ENCODE peak calls at places on chromosome 1, in four cellular contexts. S is epithelial cell of prostate, P is caudate nucleus, A is body of pancreas. X is an unnamed sample.

GRCh38 chr1:229694053-229694693 is 68.1 kb downstream of the URB2 start:
- DNase-seq in S (no peak), A (peak; percentile 35), P (peak; percentile 14), X (no peak)

GRCh38 chr1:13950637-13951036 is 250.6 kb downstream of the PRDM2 start:
- DNase-seq in P (no peak), S (no peak), A (no peak), X (no peak)

GRCh38 chr1:80973101-80973500 is 827.6 kb upstream of the ADGRL2 start:
- DNase-seq in P (no peak), A (no peak), S (no peak), X (no peak)

GRCh38 chr1:226731257-226731893 is 7.7 kb downstream of the ITPKB start:
- DNase-seq in A (no peak), S (no peak), P (no peak), X (no peak)

GRCh38 chr1:91440845-91441244 is 36.2 kb upstream of the HFM1 start:
- DNase-seq in S (no peak), A (no peak), P (no peak), X (no peak)

GRCh38 chr1:214634267-214634666 is 31.3 kb downstream of the CENPF start:
- DNase-seq in P (no peak), S (no peak), A (no peak), X (no peak)

GRCh38 chr1:92623187-92623778 is 136.6 kb upstream of the GFI1 start:
- DNase-seq in S (no peak), P (no peak), A (no peak), X (no peak)

GRCh38 chr1:92736395-92736794 is 48.5 kb downstream of the EVI5 start:
- DNase-seq in P (no peak), A (no peak), S (no peak), X (no peak)

GRCh38 chr1:182383934-182384333 is 7.7 kb downstream of the GLUL start:
- DNase-seq in S (no peak), A (no peak), P (no peak), X (no peak)
- H3K27ac ChIP-seq in S (no peak overlapping the region), A (no peak overlapping the region), P (no peak overlapping the region), X (no peak overlapping the region)

GRCh38 chr1:157135646-157136045 is 2.5 kb downstream of the ETV3 start:
- DNase-seq in P (no peak), A (no peak), S (no peak), X (no peak)

GRCh38 chr1:157133431-157133830 is 4.8 kb downstream of the ETV3 start:
- DNase-seq in S (no peak), A (no peak), P (no peak), X (no peak)

GRCh38 chr1:157134442-157134841 is 3.8 kb downstream of the ETV3 start:
- DNase-seq in P (no peak), S (no peak), A (no peak), X (no peak)

GRCh38 chr1:157136133-157136532 is 2.1 kb downstream of the ETV3 start:
- DNase-seq in S (no peak), A (no peak), P (no peak), X (no peak)

GRCh38 chr1:157135070-157135469 is 3.1 kb downstream of the ETV3 start:
- DNase-seq in P (no peak), S (no peak), A (no peak), X (no peak)
- H3K27ac ChIP-seq in P (no peak overlapping the region), S (peak overlapping the region; percentile 88), A (no peak overlapping the region), X (no peak overlapping the region)

GRCh38 chr1:231386472-231386871 is 35.6 kb downstream of the EGLN1 start:
- DNase-seq in S (no peak), P (no peak), A (no peak), X (no peak)

GRCh38 chr1:231393668-231394067 is 28.4 kb downstream of the EGLN1 start:
- DNase-seq in P (no peak), S (no peak), A (no peak), X (no peak)

GRCh38 chr1:231392380-231393131 is 29.5 kb downstream of the EGLN1 start:
- DNase-seq in S (no peak), P (no peak), A (no peak), X (no peak)

GRCh38 chr1:231387770-231388669 is 34.1 kb downstream of the EGLN1 start:
- DNase-seq in A (no peak), P (no peak), S (no peak), X (no peak)

GRCh38 chr1:231390071-231390470 is 32.0 kb downstream of the EGLN1 start:
- DNase-seq in S (no peak), A (no peak), P (no peak), X (no peak)
- H3K27ac ChIP-seq in S (no peak overlapping the region), A (peak overlapping the region; percentile 63), P (no peak overlapping the region), X (no peak overlapping the region)

GRCh38 chr1:44678626-44679025 is 4.1 kb downstream of the ARMH1 start:
- DNase-seq in P (no peak), A (no peak), S (no peak), X (no peak)
- H3K27ac ChIP-seq in P (no peak overlapping the region), A (no peak overlapping the region), S (no peak overlapping the region), X (no peak overlapping the region)

GRCh38 chr1:201751872-201752271 is 77.1 kb upstream of the IPO9 start:
- DNase-seq in A (no peak), P (no peak), S (no peak), X (no peak)

GRCh38 chr1:201752333-201752732 is 76.6 kb upstream of the IPO9 start:
- DNase-seq in P (no peak), A (no peak), S (no peak), X (no peak)

GRCh38 chr1:201749059-201749458 is 79.9 kb upstream of the IPO9 start:
- DNase-seq in S (no peak), A (no peak), P (no peak), X (no peak)

GRCh38 chr1:201750120-201750519 is 78.8 kb upstream of the IPO9 start:
- DNase-seq in A (no peak), S (no peak), P (no peak), X (no peak)

DNA sequence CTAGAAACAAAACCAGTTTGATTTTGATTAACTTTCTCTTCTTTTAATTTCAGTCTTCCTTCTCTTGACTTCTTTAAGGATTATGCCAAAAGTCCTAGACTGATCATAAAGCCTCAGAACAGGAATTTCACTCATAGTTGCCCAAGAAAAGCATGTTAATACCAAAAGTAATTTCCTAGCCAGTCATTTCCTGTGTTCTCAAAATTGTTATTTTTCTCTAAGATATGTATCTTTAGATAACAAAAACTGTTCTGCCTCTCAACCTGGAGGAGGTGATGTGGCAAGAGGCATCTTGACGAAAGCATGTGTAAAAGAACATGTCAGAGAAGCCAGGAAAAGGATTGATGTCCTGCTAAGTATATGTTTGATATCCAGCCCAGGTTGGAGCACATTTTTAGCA is 78.0 kb upstream of the IPO9 start:
- DNase-seq in S (no peak), A (no peak), P (no peak), X (no peak)
- H3K27ac ChIP-seq in S (peak overlapping the region; percentile 75), A (no peak overlapping the region), P (no peak overlapping the region), X (no peak overlapping the region)

GRCh38 chr1:110879758-110880606 is 7.0 kb downstream of the CD53 start:
- DNase-seq in P (no peak), A (no peak), S (no peak), X (peak; percentile 57)
- H3K27ac ChIP-seq in P (no peak overlapping the region), A (peak overlapping the region; percentile 36), S (no peak overlapping the region), X (peak overlapping the region; percentile 59)

DNA sequence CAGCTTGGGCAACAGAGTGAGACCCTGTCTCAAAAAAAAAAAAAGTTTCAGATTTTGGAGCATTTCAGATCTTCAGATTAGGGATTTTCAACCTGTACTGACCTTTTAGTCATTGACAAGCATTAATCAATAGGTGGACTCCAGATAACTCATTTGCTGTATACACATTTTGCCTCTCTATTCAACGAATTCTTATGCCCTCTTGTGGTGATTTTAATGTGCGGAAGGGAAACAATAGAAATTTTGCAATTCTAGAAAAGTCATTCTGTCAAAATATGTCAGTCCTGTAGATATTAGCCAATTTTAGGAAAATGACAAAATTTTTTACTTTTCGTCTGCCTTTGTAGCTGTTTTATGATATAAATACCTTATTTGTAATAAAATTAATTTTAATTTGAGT is 11.6 kb upstream of the OR2G2 start:
- DNase-seq in S (no peak), A (no peak), P (no peak), X (no peak)
- H3K27ac ChIP-seq in S (no peak overlapping the region), A (no peak overlapping the region), P (no peak overlapping the region), X (no peak overlapping the region)

DNA sequence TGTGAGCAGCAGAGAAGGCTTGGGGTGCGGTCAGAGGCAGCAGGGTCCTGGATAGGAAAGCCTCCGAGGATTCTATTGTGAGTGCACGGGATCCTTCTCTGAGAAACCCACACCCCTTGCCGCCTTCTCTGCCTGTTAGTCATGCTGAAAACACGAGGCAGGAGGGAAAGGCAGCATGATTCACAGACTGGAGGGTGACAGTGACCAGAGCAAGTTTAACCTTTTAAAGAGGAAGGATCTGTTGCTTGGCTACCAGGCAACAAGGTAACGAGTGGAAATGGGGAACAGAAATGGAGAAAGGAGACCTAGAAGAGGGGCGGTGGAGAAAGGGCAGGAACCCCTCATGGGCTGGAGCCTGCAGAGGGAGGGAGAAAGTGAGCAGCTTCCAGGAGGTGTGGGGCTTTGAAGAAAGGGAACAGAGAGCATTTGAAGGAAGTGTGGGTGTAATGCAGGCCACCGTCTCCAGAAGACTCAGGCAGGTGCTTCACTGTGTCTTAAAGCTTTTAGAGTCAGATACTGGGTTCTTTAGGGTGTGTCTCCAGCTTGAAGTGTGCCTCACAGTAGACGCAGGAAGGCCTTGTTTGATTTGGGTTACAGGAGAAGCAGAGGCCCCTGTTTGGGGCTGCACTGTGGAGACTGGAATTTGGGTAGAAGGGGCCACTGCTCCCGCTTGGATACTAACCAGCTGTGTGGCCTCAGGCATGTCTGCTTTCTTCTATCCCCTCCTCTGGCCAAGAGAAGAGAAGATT is 19.1 kb downstream of the OPTC start:
- DNase-seq in P (peak; percentile 12), S (peak; percentile 65), A (no peak), X (peak; percentile 6)
- H3K27ac ChIP-seq in P (peak overlapping the region; percentile 80), S (peak overlapping the region; percentile 80), A (no peak overlapping the region), X (peak overlapping the region; percentile 67)

GRCh38 chr1:68328485-68328884 is 96.2 kb upstream of the WLS start:
- DNase-seq in A (no peak), P (no peak), S (no peak), X (no peak)

GRCh38 chr1:68330391-68330790 is 98.1 kb upstream of the WLS start:
- DNase-seq in S (no peak), A (no peak), P (no peak), X (no peak)

GRCh38 chr1:68331117-68331865 is 99.0 kb upstream of the WLS start:
- DNase-seq in S (peak; percentile 52), A (no peak), P (no peak), X (no peak)

GRCh38 chr1:68329096-68329835 is 96.9 kb upstream of the WLS start:
- DNase-seq in A (no peak), S (no peak), P (no peak), X (no peak)

DNA sequence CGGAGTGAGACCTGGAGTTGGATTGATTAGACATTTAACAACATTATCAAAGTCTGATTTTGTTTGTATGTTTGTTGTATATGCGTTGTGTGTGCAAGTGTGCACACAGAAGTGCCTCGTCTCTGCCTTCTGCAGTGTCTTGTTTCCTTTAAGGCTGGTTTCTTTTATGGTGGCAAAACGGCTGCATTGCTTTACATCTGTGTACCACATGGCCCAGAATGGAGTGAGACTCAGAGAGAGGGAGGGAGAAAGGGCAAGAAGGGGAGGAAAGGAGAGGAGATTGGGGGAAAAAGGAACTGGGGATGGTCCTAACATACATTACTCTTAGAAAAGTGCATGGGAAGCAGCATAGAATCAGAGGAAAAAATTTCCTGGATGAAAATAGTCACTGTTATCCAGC is 99.7 kb upstream of the WLS start:
- DNase-seq in S (no peak), A (no peak), P (no peak), X (no peak)
- H3K27ac ChIP-seq in S (no peak overlapping the region), A (no peak overlapping the region), P (no peak overlapping the region), X (no peak overlapping the region)